ENCODE peak calls at places on chromosome 15, in ten cellular contexts. Z is Jurkat, Clone E6-1; K is stomach; J is GM13976; R is EH; I is posterior cingulate gyrus; P is A549; H is glomerular endothelial cell; N is Panc1; A is effector CD4-positive, alpha-beta T cell. M is an unnamed sample.

GRCh38 chr15:74042603-74043424 is 39.5 kb downstream of the GOLGA6A start:
- DNase-seq in P (no peak), A (no peak), Z (no peak), R (no peak), K (no peak), H (no peak), J (no peak), I (no peak), N (no peak), M (no peak)

GRCh38 chr15:27601239-27601942 is 497.7 kb downstream of the OCA2 start:
- DNase-seq in P (peak), N (no peak), H (no peak), I (no peak), A (no peak), K (no peak), Z (peak), R (no peak), J (no peak), M (no peak)

GRCh38 chr15:51051776-51052175 is 42.9 kb downstream of the TNFAIP8L3 start:
- DNase-seq in A (no peak), R (peak), I (peak), Z (no peak), P (no peak), N (no peak), H (no peak), J (no peak), K (no peak), M (no peak)

GRCh38 chr15:31328425-31328998 is 1.9 kb downstream of the KLF13 start:
- DNase-seq in P (peak), H (no peak), R (peak), K (no peak), N (no peak), Z (no peak), I (no peak), J (peak), A (peak), M (no peak)

GRCh38 chr15:69074011-69074842 is 59.7 kb downstream of the NOX5 start:
- DNase-seq in H (no peak), I (no peak), R (peak), J (no peak), K (peak), N (peak), P (peak), A (no peak), Z (no peak), M (peak)

GRCh38 chr15:69190091-69190490 is 29.7 kb downstream of the GLCE start:
- DNase-seq in I (no peak), P (no peak), J (no peak), K (no peak), N (no peak), A (no peak), R (no peak), H (no peak), Z (no peak), M (no peak)

GRCh38 chr15:95162967-95163531 is 931.7 kb downstream of the MCTP2 start:
- DNase-seq in N (peak), H (no peak), A (no peak), K (no peak), R (peak), P (no peak), Z (no peak), J (no peak), I (no peak), M (no peak)

GRCh38 chr15:49438970-49439631 is 16.1 kb downstream of the FGF7 start:
- DNase-seq in R (no peak), Z (no peak), A (no peak), K (no peak), H (no peak), P (no peak), N (no peak), J (no peak), I (no peak), M (no peak)

GRCh38 chr15:63023351-63023945 is 19.1 kb upstream of the TPM1 start:
- DNase-seq in H (no peak), N (no peak), I (no peak), P (no peak), A (no peak), Z (no peak), R (peak), K (no peak), J (no peak), M (no peak)

GRCh38 chr15:77508541-77509505 is 88.1 kb downstream of the HMG20A start:
- DNase-seq in A (no peak), P (no peak), Z (no peak), R (peak), J (peak), H (no peak), N (no peak), K (peak), I (no peak), M (peak)

GRCh38 chr15:69468241-69469121 is 15.9 kb downstream of the RPLP1 start:
- DNase-seq in H (no peak), I (no peak), N (no peak), A (peak), P (no peak), J (peak), K (peak), Z (peak), R (peak), M (peak)

GRCh38 chr15:35566991-35567390 is 21.0 kb upstream of the DPH6 start:
- DNase-seq in N (no peak), Z (no peak), K (no peak), H (no peak), J (no peak), A (no peak), I (no peak), P (no peak), R (no peak), M (no peak)

GRCh38 chr15:44710236-44711088 is 661 bp downstream of the PATL2 start:
- DNase-seq in A (no peak), Z (no peak), N (no peak), K (peak), I (no peak), H (no peak), P (peak), R (peak), J (no peak), M (no peak)

GRCh38 chr15:47616876-47617275 is 100.4 kb upstream of the SEMA6D start:
- DNase-seq in I (no peak), N (no peak), H (no peak), Z (no peak), K (no peak), A (no peak), J (no peak), R (no peak), P (no peak), M (no peak)

GRCh38 chr15:70791248-70791647 is 27.9 kb upstream of the UACA start:
- DNase-seq in J (no peak), N (no peak), R (no peak), A (no peak), I (no peak), P (no peak), H (no peak), Z (no peak), K (no peak), M (no peak)

GRCh38 chr15:80170596-80170995 is 17.8 kb downstream of the FAH start:
- DNase-seq in K (no peak), R (no peak), Z (no peak), I (no peak), H (no peak), A (no peak), P (no peak), N (no peak), J (no peak), M (no peak)